ENCODE peak calls at places on chromosome 7, in five cellular contexts. One of them, this sample, is unnamed.

GRCh38 chr7:100570954-100571828 is 2.5 kb downstream of the SAP25 start:
- DNase-seq in HAP-1: no peak
- DNase-seq in spleen: peak; percentile 78
- DNase-seq in right lobe of liver: peak; percentile 51
- DNase-seq in adrenal gland: no peak
- DNase-seq in this sample: no peak

GRCh38 chr7:47690902-47691558 is 109.1 kb upstream of the TNS3 start:
- DNase-seq in HAP-1: no peak
- DNase-seq in right lobe of liver: no peak
- DNase-seq in adrenal gland: no peak
- DNase-seq in spleen: no peak
- DNase-seq in this sample: no peak

GRCh38 chr7:23332881-23333612 is 33.9 kb downstream of the MALSU1 start:
- DNase-seq in spleen: no peak
- DNase-seq in right lobe of liver: peak; percentile 21
- DNase-seq in adrenal gland: no peak
- DNase-seq in HAP-1: no peak
- DNase-seq in this sample: no peak

GRCh38 chr7:24722386-24723177 is 34.7 kb downstream of the GSDME start:
- DNase-seq in spleen: peak; percentile 74
- DNase-seq in adrenal gland: no peak
- DNase-seq in right lobe of liver: no peak
- DNase-seq in HAP-1: peak; percentile 49
- DNase-seq in this sample: no peak

GRCh38 chr7:129047761-129048160 is 7.2 kb downstream of the TNPO3 start:
- DNase-seq in right lobe of liver: no peak
- DNase-seq in adrenal gland: no peak
- DNase-seq in spleen: no peak
- DNase-seq in HAP-1: no peak
- DNase-seq in this sample: no peak

GRCh38 chr7:7868245-7868899 is 100.2 kb upstream of the GLCCI1 start:
- DNase-seq in spleen: no peak
- DNase-seq in adrenal gland: no peak
- DNase-seq in right lobe of liver: no peak
- DNase-seq in HAP-1: no peak
- DNase-seq in this sample: no peak

GRCh38 chr7:4876586-4876985 is 6.9 kb downstream of the RADIL start:
- DNase-seq in adrenal gland: no peak
- DNase-seq in HAP-1: no peak
- DNase-seq in right lobe of liver: no peak
- DNase-seq in spleen: no peak
- DNase-seq in this sample: no peak

GRCh38 chr7:11212080-11212711 is 238.5 kb downstream of the PHF14 start:
- DNase-seq in adrenal gland: peak; percentile 50
- DNase-seq in right lobe of liver: no peak
- DNase-seq in spleen: no peak
- DNase-seq in HAP-1: peak; percentile 74
- DNase-seq in this sample: peak; percentile 59

DNA sequence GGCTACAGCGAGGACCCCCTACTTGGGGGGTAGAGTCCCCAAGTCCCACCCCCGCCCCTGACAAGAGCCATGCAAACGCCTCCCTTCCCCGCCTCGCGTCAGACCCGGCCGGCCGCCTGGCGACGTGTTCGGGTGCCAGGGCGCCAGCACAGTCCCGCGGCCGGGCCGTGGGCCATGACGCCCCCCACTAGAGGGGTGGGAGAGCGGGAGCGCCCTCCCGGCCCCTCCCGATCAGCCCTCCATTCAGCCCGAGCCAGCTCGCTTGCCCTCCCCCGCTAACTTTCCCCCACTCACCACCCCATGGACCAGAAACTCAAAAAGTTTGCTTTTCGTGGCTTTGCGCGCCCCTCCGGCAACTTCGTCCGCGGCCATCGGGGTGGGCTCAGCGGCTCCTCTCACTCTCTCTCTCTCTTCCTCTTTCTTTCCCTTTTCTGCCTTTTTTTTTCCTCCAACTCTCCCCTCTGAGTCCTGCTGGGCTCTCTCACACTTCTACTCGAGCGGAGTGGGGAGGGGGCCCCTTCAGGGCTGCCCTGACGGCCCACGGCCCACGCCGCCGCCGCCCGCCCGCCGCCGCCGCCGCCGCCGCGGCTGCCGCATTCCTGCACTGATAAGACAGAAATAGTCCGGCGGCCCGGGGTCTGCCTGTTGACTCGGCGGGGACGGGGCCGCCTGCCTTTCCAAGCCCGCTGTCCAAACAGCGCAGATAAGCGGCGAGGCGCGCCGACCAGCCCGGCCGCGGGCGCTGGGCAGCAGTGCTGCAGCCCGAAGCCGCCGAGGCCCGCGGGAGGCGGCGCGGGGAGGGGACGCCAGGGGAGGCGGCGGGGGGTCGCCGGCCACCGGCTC is at the start of gene SMARCD3:
- DNase-seq in adrenal gland: peak; percentile 69
- DNase-seq in spleen: peak; percentile 85
- DNase-seq in right lobe of liver: peak; percentile 65
- DNase-seq in HAP-1: peak; percentile 79
- DNase-seq in this sample: peak; percentile 77
- H3K4me3 ChIP-seq in adrenal gland: peak within 1 kb of the TSS; percentile 48
- H3K4me3 ChIP-seq in spleen: peak within 1 kb of the TSS; percentile 55
- H3K4me3 ChIP-seq in right lobe of liver: peak within 1 kb of the TSS; percentile 28
- H3K4me3 ChIP-seq in HAP-1: peak within 1 kb of the TSS; percentile 46
- H3K4me3 ChIP-seq in this sample: peak within 1 kb of the TSS; percentile 59

DNA sequence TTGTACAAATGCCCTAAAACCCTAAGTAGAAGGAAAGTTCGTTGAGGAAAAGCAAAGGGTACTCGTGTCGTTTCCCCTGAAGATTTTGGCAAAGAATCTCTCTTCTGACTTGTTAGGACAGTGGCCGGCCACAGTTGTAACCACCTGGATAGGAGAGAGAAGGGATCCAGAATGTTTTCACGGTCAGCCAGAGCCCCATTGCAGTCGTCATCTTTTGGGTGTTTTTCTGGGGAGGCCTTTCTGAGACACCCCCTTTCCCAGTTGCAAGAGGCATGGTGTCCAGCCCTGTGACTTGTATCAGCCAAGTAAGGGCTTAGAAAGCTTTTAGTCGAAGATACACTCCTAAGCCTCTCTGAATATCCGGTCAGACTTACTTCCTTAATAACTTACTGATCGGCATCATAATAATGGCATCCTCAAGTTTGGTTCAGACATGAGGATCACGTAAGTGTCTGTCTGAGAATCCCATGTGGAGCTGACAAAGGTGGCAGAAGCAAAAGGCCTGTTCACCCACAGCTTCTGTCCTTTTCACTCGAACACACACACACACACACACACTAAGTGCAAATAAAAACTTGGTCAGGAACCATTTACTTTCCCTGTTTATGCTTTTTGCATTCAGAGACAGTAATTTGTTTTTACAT is 435.7 kb upstream of the GALNT17 start:
- DNase-seq in adrenal gland: no peak
- DNase-seq in spleen: no peak
- DNase-seq in HAP-1: peak; percentile 31
- DNase-seq in right lobe of liver: no peak
- DNase-seq in this sample: no peak
- H3K4me1 ChIP-seq in adrenal gland: peaks cover 10% of the 10 kb centered on the region
- H3K4me1 ChIP-seq in spleen: peaks cover 8% of the 10 kb centered on the region
- H3K4me1 ChIP-seq in HAP-1: peaks cover 35% of the 10 kb centered on the region
- H3K4me1 ChIP-seq in right lobe of liver: peaks cover 22% of the 10 kb centered on the region
- H3K4me1 ChIP-seq in this sample: peaks cover 3% of the 10 kb centered on the region

DNA sequence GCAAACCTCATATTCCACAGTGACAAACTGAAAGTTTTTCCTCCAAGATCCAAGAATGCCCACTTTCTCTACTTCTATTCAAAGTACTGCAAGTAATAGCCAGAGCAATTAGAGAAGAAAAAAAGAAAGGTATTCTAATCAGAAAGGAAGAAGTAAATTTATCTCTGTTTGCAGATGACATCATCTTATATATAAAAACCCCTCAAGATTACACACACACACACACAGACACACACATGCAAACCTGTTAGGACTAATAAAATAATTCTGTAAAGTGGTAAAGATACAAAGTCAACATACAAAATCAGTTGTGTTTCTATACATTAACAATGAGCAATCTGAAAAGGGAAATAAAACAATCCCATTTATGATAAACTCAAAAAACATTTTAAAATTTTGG is 44.7 kb upstream of the AASS start:
- DNase-seq in adrenal gland: no peak
- DNase-seq in HAP-1: no peak
- DNase-seq in right lobe of liver: no peak
- DNase-seq in spleen: no peak
- DNase-seq in this sample: no peak
- H3K36me3 ChIP-seq in adrenal gland: no peaks in the 10 kb centered on the region
- H3K36me3 ChIP-seq in HAP-1: no peaks in the 10 kb centered on the region
- H3K36me3 ChIP-seq in right lobe of liver: no peaks in the 10 kb centered on the region
- H3K36me3 ChIP-seq in spleen: no peaks in the 10 kb centered on the region
- H3K36me3 ChIP-seq in this sample: no peaks in the 10 kb centered on the region

GRCh38 chr7:373818-374705 is 84.1 kb downstream of the FOXL3 start:
- DNase-seq in right lobe of liver: no peak
- DNase-seq in spleen: no peak
- DNase-seq in adrenal gland: no peak
- DNase-seq in HAP-1: no peak
- DNase-seq in this sample: no peak

GRCh38 chr7:371119-371778 is 81.3 kb downstream of the FOXL3 start:
- DNase-seq in spleen: peak; percentile 59
- DNase-seq in adrenal gland: no peak
- DNase-seq in HAP-1: no peak
- DNase-seq in right lobe of liver: peak; percentile 28
- DNase-seq in this sample: peak; percentile 0

GRCh38 chr7:372939-373791 is 83.2 kb downstream of the FOXL3 start:
- DNase-seq in HAP-1: no peak
- DNase-seq in adrenal gland: no peak
- DNase-seq in right lobe of liver: peak; percentile 54
- DNase-seq in spleen: peak; percentile 67
- DNase-seq in this sample: peak; percentile 1

GRCh38 chr7:371779-372545 is 82.0 kb downstream of the FOXL3 start:
- DNase-seq in right lobe of liver: peak; percentile 15
- DNase-seq in HAP-1: no peak
- DNase-seq in adrenal gland: no peak
- DNase-seq in spleen: peak; percentile 70
- DNase-seq in this sample: peak; percentile 0

DNA sequence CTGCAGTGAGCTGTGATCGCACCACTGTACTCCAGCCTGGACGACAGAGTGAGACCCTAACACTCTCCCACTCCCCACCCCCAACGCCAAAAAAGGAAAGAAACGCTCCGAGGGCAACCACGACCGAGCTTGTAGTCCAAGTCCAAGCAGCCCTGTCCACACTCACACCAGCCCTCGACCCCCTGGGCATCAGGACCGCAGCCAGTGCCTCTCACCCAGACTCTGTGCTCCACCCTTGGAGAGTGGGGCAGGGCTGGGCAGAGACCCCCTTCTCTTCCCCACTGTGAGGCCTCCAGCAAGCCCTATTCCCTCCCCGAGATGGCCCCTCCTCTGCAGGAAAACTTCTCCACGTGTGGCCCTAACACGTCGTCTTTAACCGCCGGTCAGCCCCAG is 82.6 kb downstream of the FOXL3 start:
- DNase-seq in HAP-1: no peak
- DNase-seq in right lobe of liver: peak; percentile 12
- DNase-seq in spleen: peak; percentile 64
- DNase-seq in adrenal gland: no peak
- DNase-seq in this sample: no peak
- H3K4me3 ChIP-seq in HAP-1: no peak overlapping the region
- H3K4me3 ChIP-seq in right lobe of liver: no peak overlapping the region
- H3K4me3 ChIP-seq in spleen: no peak overlapping the region
- H3K4me3 ChIP-seq in adrenal gland: no peak overlapping the region
- H3K4me3 ChIP-seq in this sample: no peak overlapping the region

DNA sequence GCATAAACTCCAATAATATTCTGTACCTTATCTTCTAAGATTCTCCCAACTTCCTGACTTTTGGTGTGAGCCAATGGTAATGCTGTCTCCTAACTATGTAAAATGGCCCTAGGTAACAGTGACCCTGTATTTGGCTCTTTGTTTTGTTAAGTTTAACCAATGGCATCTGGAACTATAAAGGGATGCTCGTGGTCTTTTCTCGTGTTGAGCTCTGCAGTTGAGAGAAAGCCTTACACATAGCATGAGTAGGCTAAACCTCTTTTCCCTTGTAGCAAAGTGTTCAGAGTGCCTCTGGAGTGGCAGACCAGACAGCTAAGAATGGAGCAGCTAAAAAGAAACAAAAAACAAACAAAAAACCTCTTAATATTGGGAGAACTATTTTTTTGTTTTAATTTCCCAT is 5.2 kb downstream of the TES start:
- DNase-seq in adrenal gland: no peak
- DNase-seq in right lobe of liver: no peak
- DNase-seq in spleen: no peak
- DNase-seq in HAP-1: no peak
- DNase-seq in this sample: no peak
- H3K4me1 ChIP-seq in adrenal gland: peaks cover 14% of the 10 kb centered on the region
- H3K4me1 ChIP-seq in right lobe of liver: peaks cover 46% of the 10 kb centered on the region
- H3K4me1 ChIP-seq in spleen: peaks cover 31% of the 10 kb centered on the region
- H3K4me1 ChIP-seq in HAP-1: peaks cover 5% of the 10 kb centered on the region
- H3K4me1 ChIP-seq in this sample: peaks cover 59% of the 10 kb centered on the region

DNA sequence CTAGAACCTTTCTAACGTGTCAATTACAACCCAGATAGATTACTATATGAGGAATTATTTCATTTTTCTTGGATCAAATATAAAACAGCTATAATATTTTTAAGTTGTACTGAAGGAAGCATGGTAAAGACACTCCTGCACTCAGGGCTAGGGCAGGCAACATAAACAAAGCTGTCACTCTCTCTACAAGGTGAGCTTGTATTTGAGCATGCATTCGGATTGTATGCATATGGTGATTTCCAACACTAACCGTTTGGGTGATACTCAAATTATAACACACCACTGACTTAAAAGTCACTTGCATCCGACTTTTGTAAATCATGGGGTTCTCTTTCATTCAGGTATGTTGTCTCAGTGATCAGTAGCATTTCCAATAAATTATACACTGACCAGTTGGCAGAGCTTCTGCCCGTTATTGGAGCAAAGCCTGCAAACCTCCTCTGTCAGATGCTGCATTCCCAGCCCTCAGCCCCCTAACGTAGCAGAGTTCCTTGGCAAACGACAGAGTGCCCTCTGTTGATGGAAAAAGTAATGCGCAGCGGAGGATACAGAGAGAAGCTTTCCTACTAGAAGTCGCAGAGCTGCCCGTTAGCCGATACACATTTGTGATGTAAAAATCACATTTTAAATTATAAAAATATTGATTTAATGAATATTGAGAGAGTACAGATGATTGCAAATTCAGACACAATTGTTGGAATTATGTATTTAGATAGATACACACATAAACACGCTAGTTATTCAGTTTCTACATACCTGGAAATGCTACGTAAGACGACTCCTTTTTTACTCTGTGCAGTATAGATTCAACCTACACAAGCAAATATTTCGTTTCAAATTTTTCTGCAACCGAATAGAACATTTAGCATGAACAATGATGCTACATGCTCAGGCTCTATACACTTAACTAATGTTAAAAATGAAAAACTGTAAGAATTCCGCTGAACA is 173.9 kb upstream of the SP4 start:
- DNase-seq in adrenal gland: peak; percentile 26
- DNase-seq in spleen: no peak
- DNase-seq in HAP-1: peak; percentile 84
- DNase-seq in right lobe of liver: peak; percentile 25
- DNase-seq in this sample: peak; percentile 51
- H3K36me3 ChIP-seq in adrenal gland: no peaks in the 10 kb centered on the region
- H3K36me3 ChIP-seq in spleen: no peaks in the 10 kb centered on the region
- H3K36me3 ChIP-seq in HAP-1: no peaks in the 10 kb centered on the region
- H3K36me3 ChIP-seq in right lobe of liver: no peaks in the 10 kb centered on the region
- H3K36me3 ChIP-seq in this sample: no peaks in the 10 kb centered on the region

GRCh38 chr7:19107392-19108147 is 9.9 kb downstream of the TWIST1 start:
- DNase-seq in right lobe of liver: no peak
- DNase-seq in adrenal gland: peak; percentile 23
- DNase-seq in HAP-1: no peak
- DNase-seq in spleen: no peak
- DNase-seq in this sample: no peak
- H3K4me3 ChIP-seq in right lobe of liver: no peak overlapping the region
- H3K4me3 ChIP-seq in adrenal gland: peak overlapping the region; percentile 26
- H3K4me3 ChIP-seq in HAP-1: no peak overlapping the region
- H3K4me3 ChIP-seq in spleen: peak overlapping the region; percentile 7
- H3K4me3 ChIP-seq in this sample: peak overlapping the region; percentile 24